ENCODE peak calls at places on chromosomes 16 and 17, in six cellular contexts. T is kidney glomerular epithelial cell; B is CD4-positive, alpha-beta T cell; S is epithelial cell of esophagus; J is stimulated activated CD8-positive, alpha-beta memory T cell treated with anti-CD3 and anti-CD28 coated beads, Interleukin-7, amount 100 ng/mL, for 1 hour; I is stimulated activated CD4-positive, alpha-beta T cell treated with anti-CD3 and anti-CD28 coated beads, TNF-alpha, amount 100 ng/mL, for 24 hours. C is an unnamed sample.

GRCh38 chr16:64702415-64702814 is 419.4 kb downstream of the CDH11 start:
- DNase-seq in T (no peak), B (no peak), S (no peak), J (no peak), I (no peak), C (no peak)

GRCh38 chr17:62566996-62567578 is 60.4 kb upstream of the MRC2 start:
- DNase-seq in T (no peak), B (no peak), S (no peak), J (no peak), I (no peak), C (no peak)

GRCh38 chr16:24737391-24737871 is 8.0 kb downstream of the TNRC6A start:
- DNase-seq in T (no peak), B (no peak), S (peak), J (no peak), I (no peak), C (no peak)

GRCh38 chr16:89015271-89015859 is 38.4 kb upstream of the CBFA2T3 start:
- DNase-seq in T (no peak), B (no peak), S (no peak), J (no peak), I (no peak), C (peak)

GRCh38 chr17:4498461-4499397 is at the start of gene SPNS2:
- DNase-seq in T (peak), B (peak), S (peak), J (peak), I (peak), C (peak)

GRCh38 chr17:34248807-34249496 is 6.1 kb upstream of the CCL2 start:
- DNase-seq in T (peak), B (no peak), S (no peak), J (no peak), I (no peak), C (no peak)

GRCh38 chr17:77959216-77959925 is 868 bp downstream of the TNRC6C start:
- DNase-seq in T (no peak), B (peak), S (peak), J (no peak), I (peak), C (peak)

GRCh38 chr17:49067163-49067562 is 65.4 kb upstream of the B4GALNT2 start:
- DNase-seq in T (no peak), B (no peak), S (no peak), J (no peak), I (no peak), C (peak)

GRCh38 chr16:56513972-56514371 is 5.9 kb downstream of the BBS2 start:
- DNase-seq in T (peak), B (peak), S (peak), J (peak), I (peak), C (no peak)

GRCh38 chr17:39653662-39654331 is 11.4 kb upstream of the TCAP start:
- DNase-seq in T (peak), B (peak), S (peak), J (peak), I (peak), C (peak)

GRCh38 chr17:9837551-9838471 is 12.1 kb downstream of the GLP2R start:
- DNase-seq in T (peak), B (no peak), S (peak), J (no peak), I (no peak), C (no peak)

GRCh38 chr17:75034236-75034908 is 12.4 kb downstream of the ATP5PD start:
- DNase-seq in T (peak), B (peak), S (peak), J (peak), I (peak), C (peak)

GRCh38 chr17:50908860-50909764 is 43.0 kb upstream of the TOB1 start:
- DNase-seq in T (no peak), B (peak), S (no peak), J (no peak), I (no peak), C (peak)

GRCh38 chr17:4833941-4834501 is 881 bp downstream of the MINK1 start:
- DNase-seq in T (no peak), B (no peak), S (peak), J (no peak), I (no peak), C (no peak)

GRCh38 chr16:57132470-57132869 is 40.1 kb downstream of the CPNE2 start:
- DNase-seq in T (no peak), B (no peak), S (no peak), J (no peak), I (no peak), C (no peak)

GRCh38 chr17:82436601-82437324 is 13.8 kb downstream of the CYBC1 start:
- DNase-seq in T (no peak), B (no peak), S (no peak), J (no peak), I (no peak), C (peak)

GRCh38 chr16:31386157-31386984 is 6.8 kb upstream of the ITGAD start:
- DNase-seq in T (peak), B (no peak), S (peak), J (no peak), I (no peak), C (no peak)

GRCh38 chr16:66273644-66274334 is 92.7 kb upstream of the CDH5 start:
- DNase-seq in T (peak), B (no peak), S (peak), J (no peak), I (no peak), C (no peak)

GRCh38 chr17:8133941-8134340 is 10.0 kb upstream of the HES7 start:
- DNase-seq in T (no peak), B (no peak), S (no peak), J (no peak), I (no peak), C (no peak)

GRCh38 chr17:3639981-3640596 is 3.5 kb downstream of the CTNS start:
- DNase-seq in T (no peak), B (no peak), S (no peak), J (no peak), I (peak), C (no peak)

GRCh38 chr16:75702247-75702646 is 986 bp upstream of the DUXB start:
- DNase-seq in T (no peak), B (no peak), S (peak), J (no peak), I (no peak), C (no peak)

GRCh38 chr17:29835438-29836351 is 94.3 kb downstream of the SSH2 start:
- DNase-seq in T (no peak), B (no peak), S (peak), J (no peak), I (no peak), C (no peak)

GRCh38 chr17:17408236-17408794 is 68.5 kb upstream of the MED9 start:
- DNase-seq in T (no peak), B (no peak), S (peak), J (no peak), I (no peak), C (no peak)

GRCh38 chr17:81020767-81021497 is 14.0 kb upstream of the BAIAP2 start:
- DNase-seq in T (no peak), B (no peak), S (peak), J (no peak), I (no peak), C (peak)

GRCh38 chr17:70251704-70252103 is 82.4 kb downstream of the KCNJ2 start:
- DNase-seq in T (no peak), B (no peak), S (no peak), J (no peak), I (no peak), C (no peak)

GRCh38 chr16:9311303-9311954 is 220.0 kb downstream of the HAPSTR1 start:
- DNase-seq in T (no peak), B (no peak), S (peak), J (no peak), I (no peak), C (no peak)

GRCh38 chr17:2064980-2065785 is 10.3 kb downstream of the HIC1 start:
- DNase-seq in T (no peak), B (no peak), S (peak), J (no peak), I (peak), C (peak)

GRCh38 chr17:76414334-76415295 is 30.2 kb downstream of the SPHK1 start:
- DNase-seq in T (no peak), B (no peak), S (no peak), J (no peak), I (no peak), C (peak)

GRCh38 chr17:56681561-56682266 is 88.2 kb downstream of the NOG start:
- DNase-seq in T (peak), B (no peak), S (peak), J (no peak), I (peak), C (no peak)

GRCh38 chr17:17781591-17782424 is 55.0 kb downstream of the SREBF1 start:
- DNase-seq in T (no peak), B (no peak), S (peak), J (no peak), I (peak), C (no peak)

GRCh38 chr17:6574689-6575595 is 18.6 kb upstream of the PITPNM3 start:
- DNase-seq in T (peak), B (peak), S (peak), J (no peak), I (peak), C (peak)

C was measured in spleen.